ENCODE peak calls at places on chromosomes 5 and 9, in seven cellular contexts. One of them, this sample, is unnamed.
A peak's percentile ranks its signal among the peaks of the same experiment; 100 is the strongest.

GRCh38 chr9:137639303-137640051 is 20.7 kb downstream of the EHMT1 start:
- DNase-seq in AG04449: no peak
- DNase-seq in lower lobe of right lung: no peak
- DNase-seq in HFF-Myc: no peak
- DNase-seq in neural crest cell: no peak
- DNase-seq in mesothelial cell of epicardium: no peak
- DNase-seq in RWPE1: no peak
- DNase-seq in this sample: no peak

GRCh38 chr5:16617272-16617973 is 626 bp upstream of the RETREG1 start:
- DNase-seq in AG04449: no peak
- DNase-seq in lower lobe of right lung: no peak
- DNase-seq in HFF-Myc: no peak
- DNase-seq in neural crest cell: no peak
- DNase-seq in mesothelial cell of epicardium: no peak
- DNase-seq in RWPE1: no peak
- DNase-seq in this sample: no peak

GRCh38 chr9:117696141-117696540 is 8.1 kb upstream of the TLR4 start:
- DNase-seq in AG04449: no peak
- DNase-seq in lower lobe of right lung: no peak
- DNase-seq in HFF-Myc: no peak
- DNase-seq in neural crest cell: no peak
- DNase-seq in mesothelial cell of epicardium: no peak
- DNase-seq in RWPE1: no peak
- DNase-seq in this sample: no peak

GRCh38 chr9:121386442-121387175 is 16.6 kb upstream of the STOM start:
- DNase-seq in AG04449: no peak
- DNase-seq in lower lobe of right lung: no peak
- DNase-seq in HFF-Myc: no peak
- DNase-seq in neural crest cell: no peak
- DNase-seq in mesothelial cell of epicardium: no peak
- DNase-seq in RWPE1: no peak
- DNase-seq in this sample: no peak

GRCh38 chr5:62385816-62386400 is 17.8 kb downstream of the DIMT1 start:
- DNase-seq in AG04449: no peak
- DNase-seq in lower lobe of right lung: no peak
- DNase-seq in HFF-Myc: no peak
- DNase-seq in neural crest cell: no peak
- DNase-seq in mesothelial cell of epicardium: no peak
- DNase-seq in RWPE1: peak; percentile 43
- DNase-seq in this sample: peak; percentile 29

GRCh38 chr5:177553671-177554429 is 513 bp downstream of the FAM193B start:
- DNase-seq in AG04449: no peak
- DNase-seq in lower lobe of right lung: peak; percentile 69
- DNase-seq in HFF-Myc: no peak
- DNase-seq in neural crest cell: peak; percentile 32
- DNase-seq in mesothelial cell of epicardium: peak; percentile 63
- DNase-seq in RWPE1: peak; percentile 76
- DNase-seq in this sample: peak; percentile 50

GRCh38 chr5:122982376-122982775 is 54.1 kb downstream of the PPIC start:
- DNase-seq in AG04449: no peak
- DNase-seq in lower lobe of right lung: no peak
- DNase-seq in HFF-Myc: no peak
- DNase-seq in neural crest cell: no peak
- DNase-seq in mesothelial cell of epicardium: no peak
- DNase-seq in RWPE1: no peak
- DNase-seq in this sample: no peak

GRCh38 chr9:125997510-125997823 is 250.3 kb downstream of the PBX3 start:
- DNase-seq in AG04449: no peak
- DNase-seq in lower lobe of right lung: peak; percentile 72
- DNase-seq in HFF-Myc: no peak
- DNase-seq in neural crest cell: no peak
- DNase-seq in mesothelial cell of epicardium: no peak
- DNase-seq in RWPE1: no peak
- DNase-seq in this sample: no peak

GRCh38 chr5:56683281-56683680 is 132.1 kb upstream of the MAP3K1 start:
- DNase-seq in AG04449: no peak
- DNase-seq in lower lobe of right lung: no peak
- DNase-seq in HFF-Myc: no peak
- DNase-seq in neural crest cell: no peak
- DNase-seq in mesothelial cell of epicardium: no peak
- DNase-seq in RWPE1: no peak
- DNase-seq in this sample: no peak

GRCh38 chr9:85155380-85155779 is 485.9 kb downstream of the NTRK2 start:
- DNase-seq in AG04449: no peak
- DNase-seq in lower lobe of right lung: no peak
- DNase-seq in HFF-Myc: no peak
- DNase-seq in neural crest cell: no peak
- DNase-seq in mesothelial cell of epicardium: no peak
- DNase-seq in RWPE1: no peak
- DNase-seq in this sample: no peak

GRCh38 chr9:88814521-88815101 is 176.7 kb upstream of the S1PR3 start:
- DNase-seq in AG04449: peak; percentile 70
- DNase-seq in lower lobe of right lung: no peak
- DNase-seq in HFF-Myc: peak; percentile 56
- DNase-seq in neural crest cell: no peak
- DNase-seq in mesothelial cell of epicardium: no peak
- DNase-seq in RWPE1: no peak
- DNase-seq in this sample: no peak

GRCh38 chr5:143142596-143143435 is 260.7 kb downstream of the NR3C1 start:
- DNase-seq in AG04449: no peak
- DNase-seq in lower lobe of right lung: no peak
- DNase-seq in HFF-Myc: no peak
- DNase-seq in neural crest cell: no peak
- DNase-seq in mesothelial cell of epicardium: peak; percentile 46
- DNase-seq in RWPE1: peak; percentile 85
- DNase-seq in this sample: no peak

GRCh38 chr5:77679791-77680190 is 41.3 kb upstream of the OTP start:
- DNase-seq in AG04449: no peak
- DNase-seq in lower lobe of right lung: no peak
- DNase-seq in HFF-Myc: no peak
- DNase-seq in neural crest cell: no peak
- DNase-seq in mesothelial cell of epicardium: no peak
- DNase-seq in RWPE1: peak; percentile 30
- DNase-seq in this sample: no peak

GRCh38 chr9:134917431-134918373 is at the start of gene FCN1:
- DNase-seq in AG04449: no peak
- DNase-seq in lower lobe of right lung: peak; percentile 50
- DNase-seq in HFF-Myc: no peak
- DNase-seq in neural crest cell: no peak
- DNase-seq in mesothelial cell of epicardium: peak; percentile 29
- DNase-seq in RWPE1: no peak
- DNase-seq in this sample: no peak

GRCh38 chr5:181052928-181053759 is 13.1 kb downstream of the BTNL9 start:
- DNase-seq in AG04449: no peak
- DNase-seq in lower lobe of right lung: no peak
- DNase-seq in HFF-Myc: no peak
- DNase-seq in neural crest cell: no peak
- DNase-seq in mesothelial cell of epicardium: peak; percentile 42
- DNase-seq in RWPE1: peak; percentile 57
- DNase-seq in this sample: peak; percentile 35

GRCh38 chr9:76646249-76646648 is 118.0 kb upstream of the PCA3 start:
- DNase-seq in AG04449: no peak
- DNase-seq in lower lobe of right lung: no peak
- DNase-seq in HFF-Myc: no peak
- DNase-seq in neural crest cell: no peak
- DNase-seq in mesothelial cell of epicardium: no peak
- DNase-seq in RWPE1: no peak
- DNase-seq in this sample: no peak

GRCh38 chr5:151651997-151652645 is 34.6 kb downstream of the SPARC start:
- DNase-seq in AG04449: no peak
- DNase-seq in lower lobe of right lung: peak; percentile 76
- DNase-seq in HFF-Myc: peak; percentile 66
- DNase-seq in neural crest cell: peak; percentile 78
- DNase-seq in mesothelial cell of epicardium: peak; percentile 83
- DNase-seq in RWPE1: peak; percentile 97
- DNase-seq in this sample: peak; percentile 87

GRCh38 chr9:133117271-133118178 is 3.5 kb downstream of the RALGDS start:
- DNase-seq in AG04449: no peak
- DNase-seq in lower lobe of right lung: peak; percentile 69
- DNase-seq in HFF-Myc: no peak
- DNase-seq in neural crest cell: no peak
- DNase-seq in mesothelial cell of epicardium: no peak
- DNase-seq in RWPE1: no peak
- DNase-seq in this sample: no peak

GRCh38 chr9:6414291-6414690 is 1.3 kb downstream of the UHRF2 start:
- DNase-seq in AG04449: peak; percentile 41
- DNase-seq in lower lobe of right lung: no peak
- DNase-seq in HFF-Myc: no peak
- DNase-seq in neural crest cell: no peak
- DNase-seq in mesothelial cell of epicardium: no peak
- DNase-seq in RWPE1: no peak
- DNase-seq in this sample: no peak

GRCh38 chr5:163915481-163915961 is 410.1 kb downstream of the MAT2B start:
- DNase-seq in AG04449: peak; percentile 5
- DNase-seq in lower lobe of right lung: peak; percentile 53
- DNase-seq in HFF-Myc: no peak
- DNase-seq in neural crest cell: no peak
- DNase-seq in mesothelial cell of epicardium: no peak
- DNase-seq in RWPE1: no peak
- DNase-seq in this sample: peak; percentile 1

GRCh38 chr5:93790401-93790800 is 49.0 kb upstream of the POU5F2 start:
- DNase-seq in AG04449: no peak
- DNase-seq in lower lobe of right lung: no peak
- DNase-seq in HFF-Myc: no peak
- DNase-seq in neural crest cell: no peak
- DNase-seq in mesothelial cell of epicardium: no peak
- DNase-seq in RWPE1: no peak
- DNase-seq in this sample: no peak

DNA sequence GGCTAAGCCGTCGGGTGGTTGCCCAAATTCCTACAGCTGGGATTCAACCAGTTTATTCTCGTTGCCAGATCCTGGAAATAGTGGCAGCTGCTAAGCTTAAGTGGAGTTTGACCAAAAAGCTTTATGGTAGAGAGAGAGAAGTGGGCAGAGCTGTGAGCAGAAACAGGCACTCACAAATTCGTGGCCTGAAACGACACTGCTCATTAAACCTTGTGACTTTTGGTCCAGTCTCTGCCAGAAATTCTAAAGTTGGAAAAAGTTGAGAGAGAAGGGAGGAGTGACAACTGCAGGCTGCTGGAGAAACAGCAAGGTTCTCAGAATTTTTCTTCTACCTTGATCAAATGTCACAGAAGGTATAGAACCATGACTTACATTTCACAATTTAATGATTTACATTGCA is 131.5 kb downstream of the MTX3 start:
- DNase-seq in AG04449: no peak
- DNase-seq in lower lobe of right lung: no peak
- DNase-seq in HFF-Myc: no peak
- DNase-seq in neural crest cell: no peak
- DNase-seq in mesothelial cell of epicardium: no peak
- DNase-seq in RWPE1: no peak
- DNase-seq in this sample: no peak
- TF ChIP-seq CTCF in AG04449: no peak
- TF ChIP-seq CTCF in lower lobe of right lung: no peak
- TF ChIP-seq CTCF in HFF-Myc: no peak
- TF ChIP-seq CTCF in neural crest cell: no peak
- TF ChIP-seq CTCF in mesothelial cell of epicardium: no peak
- TF ChIP-seq CTCF in RWPE1: no peak
- TF ChIP-seq CTCF in this sample: no peak

GRCh38 chr5:172932313-172933017 is 26.8 kb upstream of the RPL26L1 start:
- DNase-seq in AG04449: no peak
- DNase-seq in lower lobe of right lung: peak; percentile 90
- DNase-seq in HFF-Myc: no peak
- DNase-seq in neural crest cell: peak; percentile 65
- DNase-seq in mesothelial cell of epicardium: peak; percentile 82
- DNase-seq in RWPE1: peak; percentile 85
- DNase-seq in this sample: peak; percentile 82

GRCh38 chr5:172931001-172931536 is 28.2 kb upstream of the RPL26L1 start:
- DNase-seq in AG04449: peak; percentile 81
- DNase-seq in lower lobe of right lung: no peak
- DNase-seq in HFF-Myc: no peak
- DNase-seq in neural crest cell: no peak
- DNase-seq in mesothelial cell of epicardium: no peak
- DNase-seq in RWPE1: peak; percentile 87
- DNase-seq in this sample: no peak

GRCh38 chr5:172926008-172926523 is 33.2 kb upstream of the RPL26L1 start:
- DNase-seq in AG04449: no peak
- DNase-seq in lower lobe of right lung: no peak
- DNase-seq in HFF-Myc: no peak
- DNase-seq in neural crest cell: no peak
- DNase-seq in mesothelial cell of epicardium: no peak
- DNase-seq in RWPE1: no peak
- DNase-seq in this sample: no peak

GRCh38 chr5:172926796-172927195 is 32.4 kb upstream of the RPL26L1 start:
- DNase-seq in AG04449: no peak
- DNase-seq in lower lobe of right lung: no peak
- DNase-seq in HFF-Myc: no peak
- DNase-seq in neural crest cell: no peak
- DNase-seq in mesothelial cell of epicardium: no peak
- DNase-seq in RWPE1: no peak
- DNase-seq in this sample: no peak

GRCh38 chr5:172929371-172929838 is 29.8 kb upstream of the RPL26L1 start:
- DNase-seq in AG04449: peak; percentile 86
- DNase-seq in lower lobe of right lung: no peak
- DNase-seq in HFF-Myc: no peak
- DNase-seq in neural crest cell: no peak
- DNase-seq in mesothelial cell of epicardium: no peak
- DNase-seq in RWPE1: no peak
- DNase-seq in this sample: no peak
- TF ChIP-seq CTCF in AG04449: no peak
- TF ChIP-seq CTCF in lower lobe of right lung: no peak
- TF ChIP-seq CTCF in HFF-Myc: no peak
- TF ChIP-seq CTCF in neural crest cell: no peak
- TF ChIP-seq CTCF in mesothelial cell of epicardium: no peak
- TF ChIP-seq CTCF in RWPE1: no peak
- TF ChIP-seq CTCF in this sample: no peak

DNA sequence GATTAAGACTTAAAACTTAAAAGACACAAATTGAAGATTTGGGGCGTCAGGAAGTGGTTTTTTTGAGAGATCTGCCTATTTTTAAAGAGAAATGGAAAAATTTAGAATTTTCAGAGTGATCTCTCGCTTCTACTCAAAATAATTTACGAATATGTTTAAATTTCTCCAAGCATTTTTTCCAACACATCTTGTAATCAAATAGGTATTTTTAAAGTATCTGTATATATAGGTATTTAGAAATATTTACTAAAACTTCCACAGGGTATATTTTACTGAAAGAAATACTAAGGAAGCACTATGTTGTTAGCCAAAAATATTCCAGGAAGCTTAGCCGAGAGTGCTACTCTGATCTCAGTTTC is 9.8 kb upstream of the PCDHB1 start:
- DNase-seq in AG04449: no peak
- DNase-seq in lower lobe of right lung: no peak
- DNase-seq in HFF-Myc: no peak
- DNase-seq in neural crest cell: no peak
- DNase-seq in mesothelial cell of epicardium: no peak
- DNase-seq in RWPE1: no peak
- DNase-seq in this sample: no peak
- TF ChIP-seq CTCF in AG04449: no peak
- TF ChIP-seq CTCF in lower lobe of right lung: no peak
- TF ChIP-seq CTCF in HFF-Myc: no peak
- TF ChIP-seq CTCF in neural crest cell: peak; percentile 29
- TF ChIP-seq CTCF in mesothelial cell of epicardium: peak; percentile 52
- TF ChIP-seq CTCF in RWPE1: peak; percentile 43
- TF ChIP-seq CTCF in this sample: no peak

DNA sequence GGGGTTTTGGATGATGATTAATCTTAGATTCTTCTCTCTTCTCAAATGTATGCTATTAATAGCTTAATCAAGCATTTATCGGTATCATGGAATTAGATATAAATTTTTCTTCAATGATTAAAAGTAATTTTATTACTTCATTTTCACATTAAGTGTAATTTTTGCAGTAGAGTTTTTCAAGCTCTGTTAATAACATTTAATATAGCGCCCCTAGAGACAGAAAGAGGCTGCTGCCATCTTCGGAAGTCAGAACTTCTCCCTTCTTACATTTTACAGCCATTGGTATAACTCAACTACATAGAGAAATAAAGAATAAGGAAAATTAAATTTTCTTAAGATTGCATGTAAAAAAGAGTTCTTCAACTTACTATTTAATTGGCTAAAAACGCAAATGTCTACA is 540.3 kb downstream of the GABRG2 start:
- DNase-seq in AG04449: no peak
- DNase-seq in lower lobe of right lung: no peak
- DNase-seq in HFF-Myc: no peak
- DNase-seq in neural crest cell: no peak
- DNase-seq in mesothelial cell of epicardium: no peak
- DNase-seq in RWPE1: no peak
- DNase-seq in this sample: no peak
- TF ChIP-seq CTCF in AG04449: no peak
- TF ChIP-seq CTCF in lower lobe of right lung: no peak
- TF ChIP-seq CTCF in HFF-Myc: no peak
- TF ChIP-seq CTCF in neural crest cell: peak; percentile 59
- TF ChIP-seq CTCF in mesothelial cell of epicardium: no peak
- TF ChIP-seq CTCF in RWPE1: peak; percentile 43
- TF ChIP-seq CTCF in this sample: no peak

This sample was measured in Calu3.